ENCODE peak calls at places on chromosomes 5 and 9, in four cellular contexts. One of them, this sample, is unnamed.

GRCh38 chr9:135524130-135524861 is 3.1 kb downstream of the LCN1 start:
- DNase-seq in activated naive CD8-positive, alpha-beta T cell treated with anti-CD3 and anti-CD28 coated beads, Interleukin-2, amount 50 U/mL, for 24 hours: no peak
- DNase-seq in NCI-H1105: no peak
- DNase-seq in HCEC 1CT: no peak
- DNase-seq in this sample: no peak

GRCh38 chr5:168889039-168889438 is 309.9 kb upstream of the PANK3 start:
- DNase-seq in HCEC 1CT: no peak
- DNase-seq in NCI-H1105: no peak
- DNase-seq in activated naive CD8-positive, alpha-beta T cell treated with anti-CD3 and anti-CD28 coated beads, Interleukin-2, amount 50 U/mL, for 24 hours: no peak
- DNase-seq in this sample: no peak

GRCh38 chr9:124348831-124349230 is 66.4 kb downstream of the PSMB7 start:
- DNase-seq in activated naive CD8-positive, alpha-beta T cell treated with anti-CD3 and anti-CD28 coated beads, Interleukin-2, amount 50 U/mL, for 24 hours: no peak
- DNase-seq in NCI-H1105: no peak
- DNase-seq in HCEC 1CT: no peak
- DNase-seq in this sample: no peak

GRCh38 chr5:103598997-103599556 is 36.5 kb upstream of the NUDT12 start:
- DNase-seq in activated naive CD8-positive, alpha-beta T cell treated with anti-CD3 and anti-CD28 coated beads, Interleukin-2, amount 50 U/mL, for 24 hours: no peak
- DNase-seq in NCI-H1105: no peak
- DNase-seq in HCEC 1CT: no peak
- DNase-seq in this sample: no peak

GRCh38 chr5:6181147-6181729 is 197.1 kb downstream of the MED10 start:
- DNase-seq in NCI-H1105: no peak
- DNase-seq in activated naive CD8-positive, alpha-beta T cell treated with anti-CD3 and anti-CD28 coated beads, Interleukin-2, amount 50 U/mL, for 24 hours: no peak
- DNase-seq in HCEC 1CT: no peak
- DNase-seq in this sample: no peak

GRCh38 chr5:125026900-125027731 is 280.7 kb upstream of the ZNF608 start:
- DNase-seq in activated naive CD8-positive, alpha-beta T cell treated with anti-CD3 and anti-CD28 coated beads, Interleukin-2, amount 50 U/mL, for 24 hours: no peak
- DNase-seq in HCEC 1CT: no peak
- DNase-seq in NCI-H1105: no peak
- DNase-seq in this sample: no peak

GRCh38 chr5:122263352-122264030 is 48.5 kb upstream of the SNCAIP start:
- DNase-seq in HCEC 1CT: no peak
- DNase-seq in activated naive CD8-positive, alpha-beta T cell treated with anti-CD3 and anti-CD28 coated beads, Interleukin-2, amount 50 U/mL, for 24 hours: no peak
- DNase-seq in NCI-H1105: no peak
- DNase-seq in this sample: no peak

GRCh38 chr9:83620841-83621636 is 1.9 kb upstream of the IDNK start:
- DNase-seq in activated naive CD8-positive, alpha-beta T cell treated with anti-CD3 and anti-CD28 coated beads, Interleukin-2, amount 50 U/mL, for 24 hours: peak; percentile 36
- DNase-seq in NCI-H1105: peak; percentile 41
- DNase-seq in HCEC 1CT: peak; percentile 48
- DNase-seq in this sample: peak; percentile 46

GRCh38 chr5:112555197-112555596 is 136.1 kb upstream of the EPB41L4A start:
- DNase-seq in NCI-H1105: no peak
- DNase-seq in HCEC 1CT: no peak
- DNase-seq in activated naive CD8-positive, alpha-beta T cell treated with anti-CD3 and anti-CD28 coated beads, Interleukin-2, amount 50 U/mL, for 24 hours: no peak
- DNase-seq in this sample: no peak